ENCODE peak calls at places on chromosomes 13 and 19, in ten cellular contexts. One of them, this sample, is unnamed. For H3K27me3, the result is how much of the 10 kb centered on the place peaks cover.

GRCh38 chr13:43364210-43365041 is 341.0 kb downstream of the DNAJC15 start:
- DNase-seq in colonic mucosa: no peak
- DNase-seq in breast epithelium: no peak
- DNase-seq in AG04450: peak
- DNase-seq in astrocyte: peak
- DNase-seq in H1: no peak
- DNase-seq in IMR-90: peak
- DNase-seq in psoas muscle: peak
- DNase-seq in cardiac muscle cell: peak
- DNase-seq in mammary epithelial cell: no peak
- DNase-seq in this sample: no peak

GRCh38 chr13:112819111-112819510 is 129.3 kb downstream of the ATP11A start:
- DNase-seq in colonic mucosa: no peak
- DNase-seq in breast epithelium: no peak
- DNase-seq in AG04450: no peak
- DNase-seq in astrocyte: no peak
- DNase-seq in H1: no peak
- DNase-seq in IMR-90: no peak
- DNase-seq in psoas muscle: no peak
- DNase-seq in cardiac muscle cell: no peak
- DNase-seq in mammary epithelial cell: no peak
- DNase-seq in this sample: no peak

GRCh38 chr13:27463500-27463899 is 13.1 kb upstream of the MTIF3 start:
- DNase-seq in colonic mucosa: no peak
- DNase-seq in breast epithelium: no peak
- DNase-seq in AG04450: no peak
- DNase-seq in astrocyte: no peak
- DNase-seq in H1: no peak
- DNase-seq in IMR-90: no peak
- DNase-seq in psoas muscle: no peak
- DNase-seq in cardiac muscle cell: no peak
- DNase-seq in mammary epithelial cell: no peak
- DNase-seq in this sample: no peak

GRCh38 chr19:14433454-14434156 is 499 bp downstream of the PKN1 start:
- DNase-seq in colonic mucosa: peak
- DNase-seq in breast epithelium: no peak
- DNase-seq in AG04450: no peak
- DNase-seq in astrocyte: no peak
- DNase-seq in H1: no peak
- DNase-seq in IMR-90: no peak
- DNase-seq in psoas muscle: no peak
- DNase-seq in cardiac muscle cell: no peak
- DNase-seq in mammary epithelial cell: no peak
- DNase-seq in this sample: peak

GRCh38 chr19:12794196-12794921 is 3.1 kb downstream of the JUNB start:
- DNase-seq in colonic mucosa: no peak
- DNase-seq in breast epithelium: no peak
- DNase-seq in AG04450: no peak
- DNase-seq in astrocyte: no peak
- DNase-seq in H1: no peak
- DNase-seq in IMR-90: peak
- DNase-seq in psoas muscle: no peak
- DNase-seq in cardiac muscle cell: peak
- DNase-seq in mammary epithelial cell: no peak
- DNase-seq in this sample: no peak

GRCh38 chr19:43439183-43440063 is 24.7 kb downstream of the TEX101 start:
- DNase-seq in colonic mucosa: no peak
- DNase-seq in breast epithelium: no peak
- DNase-seq in AG04450: no peak
- DNase-seq in astrocyte: peak
- DNase-seq in H1: no peak
- DNase-seq in IMR-90: no peak
- DNase-seq in psoas muscle: no peak
- DNase-seq in cardiac muscle cell: peak
- DNase-seq in mammary epithelial cell: peak
- DNase-seq in this sample: no peak

GRCh38 chr13:71117920-71118319 is 749.1 kb downstream of the DACH1 start:
- DNase-seq in colonic mucosa: no peak
- DNase-seq in breast epithelium: no peak
- DNase-seq in AG04450: no peak
- DNase-seq in astrocyte: no peak
- DNase-seq in H1: no peak
- DNase-seq in IMR-90: no peak
- DNase-seq in psoas muscle: no peak
- DNase-seq in cardiac muscle cell: no peak
- DNase-seq in mammary epithelial cell: no peak
- DNase-seq in this sample: no peak

GRCh38 chr13:24124789-24125476 is 35.6 kb upstream of the SPATA13 start:
- DNase-seq in colonic mucosa: no peak
- DNase-seq in breast epithelium: no peak
- DNase-seq in AG04450: no peak
- DNase-seq in astrocyte: no peak
- DNase-seq in H1: no peak
- DNase-seq in IMR-90: peak
- DNase-seq in psoas muscle: no peak
- DNase-seq in cardiac muscle cell: no peak
- DNase-seq in mammary epithelial cell: no peak
- DNase-seq in this sample: no peak

GRCh38 chr19:2365201-2365970 is 5.3 kb downstream of the TMPRSS9 start:
- DNase-seq in colonic mucosa: no peak
- DNase-seq in breast epithelium: no peak
- DNase-seq in AG04450: no peak
- DNase-seq in astrocyte: no peak
- DNase-seq in H1: no peak
- DNase-seq in IMR-90: no peak
- DNase-seq in psoas muscle: no peak
- DNase-seq in cardiac muscle cell: no peak
- DNase-seq in mammary epithelial cell: no peak
- DNase-seq in this sample: no peak

GRCh38 chr19:12180377-12180776 is 17.5 kb downstream of the ZNF136 start:
- DNase-seq in colonic mucosa: no peak
- DNase-seq in breast epithelium: no peak
- DNase-seq in AG04450: no peak
- DNase-seq in astrocyte: no peak
- DNase-seq in H1: no peak
- DNase-seq in IMR-90: no peak
- DNase-seq in psoas muscle: no peak
- DNase-seq in cardiac muscle cell: no peak
- DNase-seq in mammary epithelial cell: no peak
- DNase-seq in this sample: no peak

GRCh38 chr13:25288966-25289365 is 1.7 kb upstream of the MTMR6 start:
- DNase-seq in colonic mucosa: no peak
- DNase-seq in breast epithelium: no peak
- DNase-seq in AG04450: no peak
- DNase-seq in astrocyte: no peak
- DNase-seq in H1: no peak
- DNase-seq in IMR-90: no peak
- DNase-seq in psoas muscle: no peak
- DNase-seq in cardiac muscle cell: no peak
- DNase-seq in mammary epithelial cell: no peak
- DNase-seq in this sample: no peak

GRCh38 chr13:22735381-22735995 is 445.3 kb upstream of the SGCG start:
- DNase-seq in colonic mucosa: no peak
- DNase-seq in breast epithelium: no peak
- DNase-seq in AG04450: no peak
- DNase-seq in astrocyte: no peak
- DNase-seq in H1: no peak
- DNase-seq in IMR-90: no peak
- DNase-seq in psoas muscle: no peak
- DNase-seq in cardiac muscle cell: peak
- DNase-seq in mammary epithelial cell: no peak
- DNase-seq in this sample: no peak

GRCh38 chr13:48775804-48776203 is 122.1 kb downstream of the CYSLTR2 start:
- DNase-seq in colonic mucosa: no peak
- DNase-seq in breast epithelium: no peak
- DNase-seq in AG04450: peak
- DNase-seq in astrocyte: peak
- DNase-seq in H1: no peak
- DNase-seq in IMR-90: peak
- DNase-seq in psoas muscle: no peak
- DNase-seq in cardiac muscle cell: peak
- DNase-seq in mammary epithelial cell: peak
- DNase-seq in this sample: no peak

GRCh38 chr13:95100525-95101121 is 200.6 kb downstream of the ABCC4 start:
- DNase-seq in colonic mucosa: no peak
- DNase-seq in breast epithelium: no peak
- DNase-seq in AG04450: no peak
- DNase-seq in astrocyte: peak
- DNase-seq in H1: no peak
- DNase-seq in IMR-90: peak
- DNase-seq in psoas muscle: no peak
- DNase-seq in cardiac muscle cell: no peak
- DNase-seq in mammary epithelial cell: peak
- DNase-seq in this sample: no peak

GRCh38 chr19:34962281-34962944 is 1.6 kb downstream of the ZNF792 start:
- DNase-seq in colonic mucosa: peak
- DNase-seq in breast epithelium: no peak
- DNase-seq in AG04450: no peak
- DNase-seq in astrocyte: no peak
- DNase-seq in H1: no peak
- DNase-seq in IMR-90: peak
- DNase-seq in psoas muscle: no peak
- DNase-seq in cardiac muscle cell: peak
- DNase-seq in mammary epithelial cell: no peak
- DNase-seq in this sample: no peak

DNA sequence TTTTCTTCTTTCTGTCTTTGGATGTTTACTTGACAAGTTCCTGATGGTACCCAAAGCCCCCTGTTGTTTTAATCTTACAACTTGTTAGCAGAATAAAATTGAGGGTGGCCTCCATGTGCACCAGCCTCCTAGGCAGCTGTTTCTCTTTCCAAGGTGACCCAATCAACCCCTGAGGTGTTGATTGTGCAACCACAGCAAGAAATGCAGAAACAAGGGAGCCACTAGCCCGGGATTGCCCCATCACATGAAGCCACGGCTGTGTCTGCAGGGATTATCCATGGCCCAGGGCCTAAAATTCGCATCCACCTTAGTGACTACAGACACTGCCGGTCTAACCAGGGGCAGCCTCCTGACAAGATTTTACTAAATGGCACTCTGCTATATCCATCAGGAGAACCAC is 14.4 kb downstream of the CEACAM4 start:
- DNase-seq in colonic mucosa: no peak
- DNase-seq in breast epithelium: no peak
- DNase-seq in AG04450: no peak
- DNase-seq in astrocyte: no peak
- DNase-seq in H1: no peak
- DNase-seq in IMR-90: no peak
- DNase-seq in psoas muscle: no peak
- DNase-seq in cardiac muscle cell: no peak
- DNase-seq in mammary epithelial cell: no peak
- DNase-seq in this sample: no peak
- H3K27me3 ChIP-seq in colonic mucosa: under half
- H3K27me3 ChIP-seq in breast epithelium: under half
- H3K27me3 ChIP-seq in AG04450: under half
- H3K27me3 ChIP-seq in astrocyte: under half
- H3K27me3 ChIP-seq in H1: under half
- H3K27me3 ChIP-seq in IMR-90: under half
- H3K27me3 ChIP-seq in psoas muscle: under half
- H3K27me3 ChIP-seq in cardiac muscle cell: under half
- H3K27me3 ChIP-seq in mammary epithelial cell: under half
- H3K27me3 ChIP-seq in this sample: under half

DNA sequence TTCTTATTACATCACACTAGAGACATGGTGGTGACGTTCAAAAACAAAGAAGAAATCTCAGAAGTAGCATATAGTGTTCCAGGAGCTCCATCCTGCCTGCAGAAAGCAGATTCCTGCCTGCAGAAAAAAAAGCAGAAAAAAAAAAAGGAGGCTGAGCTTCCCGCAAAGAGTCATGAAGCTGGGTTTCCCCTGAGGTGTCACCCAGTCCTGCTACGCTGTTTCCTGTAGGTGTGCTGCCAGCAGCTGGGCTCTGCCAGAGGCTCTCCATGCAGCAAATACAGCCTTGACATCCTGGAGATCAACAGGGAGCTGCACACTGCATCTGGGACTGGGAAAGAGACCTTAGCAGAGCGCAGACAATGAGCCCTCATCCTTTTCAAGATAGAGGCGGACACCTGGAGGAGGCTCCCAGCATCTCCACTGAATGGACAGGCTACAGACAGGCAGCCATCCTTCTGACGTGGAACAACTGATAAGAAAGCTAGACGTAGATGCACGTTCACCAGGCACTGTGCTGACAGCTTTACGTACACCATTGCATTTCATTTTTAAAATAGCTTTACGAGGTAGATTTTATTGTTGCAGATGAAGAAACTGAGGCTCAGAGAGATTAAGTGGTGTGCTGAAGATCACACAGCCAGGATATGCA is 350.9 kb downstream of the FOXO1 start:
- DNase-seq in colonic mucosa: no peak
- DNase-seq in breast epithelium: peak
- DNase-seq in AG04450: no peak
- DNase-seq in astrocyte: no peak
- DNase-seq in H1: no peak
- DNase-seq in IMR-90: no peak
- DNase-seq in psoas muscle: no peak
- DNase-seq in cardiac muscle cell: peak
- DNase-seq in mammary epithelial cell: peak
- DNase-seq in this sample: no peak
- H3K4me3 ChIP-seq in colonic mucosa: no peak
- H3K4me3 ChIP-seq in breast epithelium: no peak
- H3K4me3 ChIP-seq in AG04450: no peak
- H3K4me3 ChIP-seq in astrocyte: no peak
- H3K4me3 ChIP-seq in H1: no peak
- H3K4me3 ChIP-seq in IMR-90: no peak
- H3K4me3 ChIP-seq in psoas muscle: no peak
- H3K4me3 ChIP-seq in cardiac muscle cell: no peak
- H3K4me3 ChIP-seq in mammary epithelial cell: no peak
- H3K4me3 ChIP-seq in this sample: no peak

GRCh38 chr19:36030264-36031148 is 2.2 kb downstream of the CLIP3 start:
- DNase-seq in colonic mucosa: no peak
- DNase-seq in breast epithelium: no peak
- DNase-seq in AG04450: no peak
- DNase-seq in astrocyte: no peak
- DNase-seq in H1: no peak
- DNase-seq in IMR-90: peak
- DNase-seq in psoas muscle: peak
- DNase-seq in cardiac muscle cell: peak
- DNase-seq in mammary epithelial cell: peak
- DNase-seq in this sample: no peak
- TF ChIP-seq CTCF in colonic mucosa: no peak
- TF ChIP-seq CTCF in breast epithelium: no peak
- TF ChIP-seq CTCF in AG04450: peak
- TF ChIP-seq CTCF in astrocyte: no peak
- TF ChIP-seq CTCF in H1: peak
- TF ChIP-seq CTCF in IMR-90: no peak
- TF ChIP-seq CTCF in psoas muscle: no peak
- TF ChIP-seq CTCF in cardiac muscle cell: peak
- TF ChIP-seq CTCF in mammary epithelial cell: peak
- TF ChIP-seq CTCF in this sample: no peak

DNA sequence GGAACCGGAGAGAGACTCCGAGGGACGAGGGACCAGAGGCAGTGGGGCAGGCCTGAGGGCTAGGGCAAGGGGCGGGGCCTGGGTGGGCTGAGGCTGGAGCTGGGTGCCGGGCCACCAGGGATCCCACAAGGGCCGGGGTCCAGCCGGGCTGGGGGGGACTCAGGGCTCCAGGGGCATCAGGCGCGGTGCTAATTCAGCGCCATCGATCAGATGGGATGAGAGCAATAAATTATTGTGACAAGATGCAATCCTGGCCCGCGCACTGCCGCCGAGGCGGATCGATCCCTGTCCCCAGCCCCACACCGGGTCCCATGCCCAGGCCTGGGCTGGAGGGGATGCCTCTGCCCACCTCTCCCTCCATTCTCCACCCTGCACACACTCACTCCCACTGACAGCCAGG is 5.7 kb downstream of the ERFL start:
- DNase-seq in colonic mucosa: no peak
- DNase-seq in breast epithelium: no peak
- DNase-seq in AG04450: no peak
- DNase-seq in astrocyte: no peak
- DNase-seq in H1: no peak
- DNase-seq in IMR-90: no peak
- DNase-seq in psoas muscle: no peak
- DNase-seq in cardiac muscle cell: no peak
- DNase-seq in mammary epithelial cell: no peak
- DNase-seq in this sample: no peak
- H3K27me3 ChIP-seq in colonic mucosa: under half
- H3K27me3 ChIP-seq in breast epithelium: half or more
- H3K27me3 ChIP-seq in AG04450: half or more
- H3K27me3 ChIP-seq in astrocyte: half or more
- H3K27me3 ChIP-seq in H1: half or more
- H3K27me3 ChIP-seq in IMR-90: half or more
- H3K27me3 ChIP-seq in psoas muscle: under half
- H3K27me3 ChIP-seq in cardiac muscle cell: half or more
- H3K27me3 ChIP-seq in mammary epithelial cell: under half
- H3K27me3 ChIP-seq in this sample: half or more

This sample was measured in transverse colon.